ENCODE peak calls at places on chromosomes 6 and 20, in seven cellular contexts. S, D, P, B, G, U and A are unnamed samples.

GRCh38 chr6:56474531-56474930 is 168.2 kb downstream of the DST start:
- DNase-seq in G (no peak), D (no peak), P (no peak), U (no peak), S (no peak), B (no peak), A (no peak)

GRCh38 chr6:47413752-47414516 is 63.7 kb upstream of the CD2AP start:
- DNase-seq in B (peak; percentile 64), U (no peak), D (peak; percentile 24), G (no peak), S (peak; percentile 69), P (peak; percentile 54), A (peak; percentile 51)

GRCh38 chr6:37175332-37176267 is 5.6 kb downstream of the PIM1 start:
- DNase-seq in G (no peak), U (no peak), P (no peak), B (peak; percentile 72), D (no peak), S (no peak), A (no peak)

GRCh38 chr6:6751615-6752014 is 163.1 kb downstream of the LY86 start:
- DNase-seq in B (peak; percentile 77), U (no peak), P (no peak), G (peak; percentile 69), D (no peak), S (no peak), A (peak; percentile 60)

GRCh38 chr6:161200610-161201201 is 73.2 kb downstream of the AGPAT4 start:
- DNase-seq in P (no peak), G (no peak), S (no peak), B (no peak), D (no peak), U (no peak), A (no peak)

GRCh38 chr6:154510144-154510905 is at the start of gene CNKSR3:
- DNase-seq in P (peak; percentile 96), S (peak; percentile 95), G (peak; percentile 82), B (peak; percentile 85), U (peak; percentile 76), D (no peak), A (peak; percentile 87)

GRCh38 chr20:35174458-35175216 is 2.8 kb downstream of the PROCR start:
- DNase-seq in D (no peak), G (no peak), P (peak; percentile 87), B (peak; percentile 83), S (no peak), U (no peak), A (no peak)

GRCh38 chr20:50332491-50332980 is 141.9 kb downstream of the CEBPB start:
- DNase-seq in U (no peak), S (no peak), B (no peak), P (no peak), G (no peak), D (no peak), A (no peak)

GRCh38 chr6:11586574-11586973 is 49.0 kb downstream of the TMEM170B start:
- DNase-seq in D (no peak), B (no peak), U (no peak), P (no peak), G (peak; percentile 57), S (peak; percentile 94), A (no peak)

GRCh38 chr6:107743311-107743710 is 80.8 kb downstream of the SCML4 start:
- DNase-seq in B (no peak), D (no peak), U (no peak), G (no peak), P (no peak), S (no peak), A (no peak)

GRCh38 chr6:71289039-71289801 is 609 bp downstream of the OGFRL1 start:
- DNase-seq in G (no peak), S (no peak), B (peak; percentile 58), U (no peak), P (peak; percentile 57), D (no peak), A (peak; percentile 50)

GRCh38 chr20:63843778-63844177 is 12.7 kb upstream of the ZBTB46 start:
- DNase-seq in U (no peak), G (no peak), S (no peak), D (no peak), B (no peak), P (no peak), A (no peak)

GRCh38 chr20:21507275-21508229 is 6.3 kb downstream of the NKX2-2 start:
- DNase-seq in U (no peak), D (no peak), S (no peak), B (no peak), P (no peak), G (no peak), A (no peak)

GRCh38 chr6:129498950-129499870 is 210.8 kb downstream of the ARHGAP18 start:
- DNase-seq in G (no peak), S (peak; percentile 61), U (peak; percentile 15), P (no peak), B (no peak), D (no peak), A (no peak)

GRCh38 chr6:28606424-28607391 is 81.0 kb downstream of the GPX5 start:
- DNase-seq in D (no peak), U (peak; percentile 71), P (no peak), G (no peak), B (no peak), S (peak; percentile 72), A (no peak)

GRCh38 chr20:47220161-47220582 is 136.3 kb downstream of the ZMYND8 start:
- DNase-seq in P (no peak), G (no peak), U (no peak), S (no peak), D (peak; percentile 19), B (peak; percentile 65), A (no peak)